ENCODE peak calls at places on chromosomes 7 and 10, in six cellular contexts. V, D, T, Z, A and C are unnamed samples.

GRCh38 chr7:98038731-98039130 is 48.7 kb upstream of the OCM2 start:
- DNase-seq in V (no peak), D (no peak), T (no peak), Z (no peak), A (no peak), C (no peak)

GRCh38 chr10:3000063-3000462 is 67.3 kb upstream of the PFKP start:
- DNase-seq in V (no peak), D (no peak), T (no peak), Z (no peak), A (no peak), C (no peak)

GRCh38 chr10:13162013-13162364 is 631 bp downstream of the MCM10 start:
- DNase-seq in V (no peak), D (no peak), T (no peak), Z (no peak), A (no peak), C (no peak)

GRCh38 chr7:66055321-66055956 is 20.2 kb upstream of the ASL start:
- DNase-seq in V (no peak), D (peak; percentile 40), T (no peak), Z (no peak), A (peak; percentile 70), C (no peak)

GRCh38 chr10:70668454-70668970 is 3.8 kb upstream of the ADAMTS14 start:
- DNase-seq in V (no peak), D (no peak), T (no peak), Z (no peak), A (no peak), C (no peak)

GRCh38 chr10:131041361-131041916 is 270.1 kb downstream of the TCERG1L start:
- DNase-seq in V (no peak), D (no peak), T (no peak), Z (no peak), A (no peak), C (no peak)

GRCh38 chr10:54402576-54402975 is 398.5 kb downstream of the PCDH15 start:
- DNase-seq in V (no peak), D (no peak), T (no peak), Z (no peak), A (peak; percentile 65), C (no peak)

GRCh38 chr10:113108180-113108835 is 158.3 kb downstream of the TCF7L2 start:
- DNase-seq in V (no peak), D (no peak), T (no peak), Z (peak; percentile 51), A (no peak), C (no peak)

GRCh38 chr7:28813238-28813962 is 144.7 kb downstream of the TRIL start:
- DNase-seq in V (no peak), D (no peak), T (no peak), Z (no peak), A (peak; percentile 70), C (no peak)

GRCh38 chr10:84193846-84194423 is 402 bp upstream of the CDHR1 start:
- DNase-seq in V (no peak), D (no peak), T (no peak), Z (no peak), A (no peak), C (no peak)

GRCh38 chr7:69800495-69800894 is 202.2 kb downstream of the AUTS2 start:
- DNase-seq in V (peak; percentile 25), D (no peak), T (no peak), Z (peak; percentile 63), A (peak; percentile 28), C (no peak)

GRCh38 chr10:70910486-70911350 is 22.4 kb upstream of the PCBD1 start:
- DNase-seq in V (no peak), D (no peak), T (no peak), Z (no peak), A (no peak), C (no peak)

GRCh38 chr10:34403512-34403911 is 411.6 kb downstream of the PARD3 start:
- DNase-seq in V (no peak), D (no peak), T (no peak), Z (no peak), A (peak; percentile 71), C (no peak)

GRCh38 chr7:94393251-94393758 is 1.4 kb upstream of the COL1A2 start:
- DNase-seq in V (no peak), D (no peak), T (no peak), Z (no peak), A (peak; percentile 54), C (no peak)

GRCh38 chr7:1566687-1567081 is 3.1 kb downstream of the PSMG3 start:
- DNase-seq in V (no peak), D (no peak), T (no peak), Z (no peak), A (no peak), C (no peak)

GRCh38 chr7:76372984-76373833 is 14.4 kb upstream of the YWHAG start:
- DNase-seq in V (no peak), D (no peak), T (no peak), Z (peak; percentile 67), A (peak; percentile 57), C (no peak)

GRCh38 chr10:91000470-91000869 is 79.6 kb upstream of the ANKRD1 start:
- DNase-seq in V (no peak), D (no peak), T (no peak), Z (no peak), A (no peak), C (no peak)

DNA sequence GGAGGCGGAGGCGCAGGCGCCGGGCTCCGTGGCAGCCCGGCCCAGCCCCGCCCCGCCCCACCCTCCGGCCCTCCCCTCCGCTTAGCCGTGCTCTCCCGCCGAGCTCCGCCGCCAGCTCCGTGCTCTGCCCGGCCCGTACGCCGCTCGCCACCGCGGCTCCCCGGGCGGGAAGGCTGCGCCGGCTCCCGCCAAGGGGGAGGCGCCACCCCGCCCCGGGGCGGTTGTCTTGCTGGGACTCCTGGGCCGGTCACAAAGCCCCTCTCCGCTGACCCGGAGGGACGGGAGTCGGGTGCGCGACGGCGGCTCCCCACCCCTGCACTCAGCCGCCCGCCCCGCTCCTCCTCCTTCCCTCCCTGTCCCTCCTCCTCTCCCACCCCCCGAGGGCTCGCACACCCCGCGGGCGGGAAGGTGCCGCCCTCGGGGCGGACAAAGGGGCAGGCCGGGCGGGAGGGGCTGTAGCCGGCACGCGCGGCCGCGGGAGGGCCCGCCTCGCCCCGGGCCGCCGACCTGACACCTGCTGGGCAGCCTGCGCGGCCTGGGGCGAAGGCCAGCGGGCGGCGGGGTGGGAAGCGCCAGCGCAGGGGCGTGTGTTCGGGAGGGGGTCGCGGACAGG is 11.5 kb upstream of the SP8 start:
- DNase-seq in V (peak; percentile 80), D (peak; percentile 60), T (peak; percentile 22), Z (no peak), A (no peak), C (no peak)
- H3K4me3 ChIP-seq in V (peak overlapping the region; percentile 23), D (peak overlapping the region; percentile 71), T (peak overlapping the region; percentile 62), Z (no peak overlapping the region), A (no peak overlapping the region), C (peak overlapping the region; percentile 29)

GRCh38 chr7:47578581-47579270 is 3.2 kb downstream of the TNS3 start:
- DNase-seq in V (no peak), D (no peak), T (no peak), Z (peak; percentile 41), A (peak; percentile 55), C (no peak)

GRCh38 chr7:47579458-47579857 is 2.5 kb downstream of the TNS3 start:
- DNase-seq in V (no peak), D (no peak), T (no peak), Z (no peak), A (no peak), C (no peak)

GRCh38 chr7:47581442-47581820 is 480 bp downstream of the TNS3 start:
- DNase-seq in V (no peak), D (no peak), T (no peak), Z (no peak), A (no peak), C (no peak)

GRCh38 chr7:47580811-47581331 is 1.0 kb downstream of the TNS3 start:
- DNase-seq in V (no peak), D (no peak), T (no peak), Z (no peak), A (peak; percentile 36), C (no peak)

DNA sequence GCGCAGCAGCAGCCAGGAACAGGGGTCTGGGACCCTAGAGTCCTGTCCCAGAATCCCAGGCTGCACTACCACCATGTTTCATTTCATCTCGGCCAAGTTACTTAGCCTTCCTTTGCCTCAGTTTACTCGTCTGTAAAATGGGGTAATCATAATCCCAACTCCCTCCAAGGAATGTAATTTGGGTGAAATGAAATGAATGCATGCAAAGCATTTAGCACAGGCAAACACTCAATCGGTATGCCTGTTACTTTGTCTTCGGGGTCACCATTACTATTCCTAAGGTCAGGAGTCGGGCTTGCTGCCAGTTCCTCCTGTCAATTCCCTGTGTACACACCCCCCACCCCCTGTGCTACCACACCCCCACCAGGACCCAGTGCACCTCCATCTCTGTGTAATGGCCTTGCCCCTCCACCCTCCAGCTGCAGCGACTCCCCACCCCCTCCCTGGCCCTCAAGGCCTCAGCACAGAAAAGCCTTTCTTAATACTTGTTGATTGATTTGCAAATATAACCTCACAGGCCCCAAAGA is 1.7 kb downstream of the TNS3 start:
- DNase-seq in V (peak; percentile 85), D (no peak), T (no peak), Z (peak; percentile 56), A (peak; percentile 56), C (no peak)
- H3K4me3 ChIP-seq in V (no peak overlapping the region), D (no peak overlapping the region), T (peak overlapping the region; percentile 73), Z (no peak overlapping the region), A (peak overlapping the region; percentile 82), C (no peak overlapping the region)

DNA sequence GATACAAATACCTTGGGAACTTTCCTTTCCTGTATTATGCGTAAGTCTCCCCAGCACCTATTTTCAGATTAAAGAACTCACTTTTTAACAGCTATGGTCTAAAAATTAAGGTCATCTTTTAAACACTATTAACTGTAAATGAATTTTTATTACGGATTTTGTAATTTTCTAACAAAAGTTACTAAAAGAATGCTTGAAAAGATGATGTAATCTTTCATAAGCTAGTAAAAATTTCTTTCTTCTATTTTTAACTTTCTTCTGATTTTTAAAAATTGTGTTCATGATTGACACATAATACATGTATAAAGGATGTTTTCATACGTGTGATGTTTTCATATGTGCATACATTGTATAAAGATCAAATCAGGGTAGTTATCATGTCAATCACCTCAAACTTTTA is 291.2 kb upstream of the MBL2 start:
- DNase-seq in V (no peak), D (no peak), T (no peak), Z (no peak), A (no peak), C (no peak)
- H3K4me3 ChIP-seq in V (no peak overlapping the region), D (no peak overlapping the region), T (no peak overlapping the region), Z (no peak overlapping the region), A (no peak overlapping the region), C (no peak overlapping the region)

GRCh38 chr10:22976535-22976934 is 48.7 kb downstream of the ARMC3 start:
- DNase-seq in V (no peak), D (no peak), T (no peak), Z (no peak), A (no peak), C (no peak)

GRCh38 chr10:22978918-22979317 is 51.1 kb downstream of the ARMC3 start:
- DNase-seq in V (no peak), D (no peak), T (no peak), Z (no peak), A (no peak), C (no peak)

GRCh38 chr10:22977751-22978150 is 49.9 kb downstream of the ARMC3 start:
- DNase-seq in V (no peak), D (no peak), T (no peak), Z (no peak), A (no peak), C (no peak)

GRCh38 chr10:22980822-22981221 is 53.0 kb downstream of the ARMC3 start:
- DNase-seq in V (no peak), D (no peak), T (no peak), Z (no peak), A (no peak), C (no peak)

DNA sequence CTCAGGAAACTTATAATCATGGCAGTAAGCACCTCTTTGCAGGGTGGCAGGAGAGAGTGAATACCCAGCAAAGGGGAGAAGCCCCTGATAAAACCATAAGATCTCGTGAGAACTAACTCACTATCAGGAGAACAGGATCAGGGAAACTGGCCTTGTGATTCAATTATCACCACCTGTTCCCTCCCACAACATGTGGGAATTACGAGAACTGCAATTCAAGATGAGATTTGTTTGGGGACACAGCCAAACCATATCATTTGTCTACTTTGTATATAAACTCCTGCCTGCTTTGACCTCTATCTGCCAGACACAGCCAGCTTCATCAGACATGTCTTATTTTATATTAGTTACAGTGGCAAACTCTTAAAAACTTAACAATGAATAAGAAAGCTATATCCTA is 50.4 kb downstream of the ARMC3 start:
- DNase-seq in V (no peak), D (no peak), T (no peak), Z (no peak), A (peak; percentile 72), C (no peak)
- H3K4me3 ChIP-seq in V (no peak overlapping the region), D (no peak overlapping the region), T (no peak overlapping the region), Z (no peak overlapping the region), A (no peak overlapping the region), C (no peak overlapping the region)